ENCODE peak calls at places on chromosomes 7 and 10, in seven cellular contexts. J is body of pancreas, A is cardiac muscle cell, T is A549, W is H9, S is Calu3, X is kidney epithelial cell. Y is an unnamed sample.

GRCh38 chr7:19713676-19714075 is 4.8 kb upstream of the POLR1F start:
- DNase-seq in T (no peak), S (peak), W (no peak), J (peak), A (peak), X (peak), Y (peak)

GRCh38 chr10:122162566-122163181 is 108.4 kb upstream of the BTBD16 start:
- DNase-seq in X (no peak), S (no peak), W (no peak), A (no peak), J (no peak), T (no peak), Y (no peak)

GRCh38 chr7:87223666-87224065 is 4.1 kb upstream of the TMEM243 start:
- DNase-seq in J (no peak), S (no peak), W (no peak), X (no peak), A (no peak), T (no peak), Y (peak)

GRCh38 chr7:73977626-73978618 is 50.1 kb upstream of the ELN start:
- DNase-seq in S (no peak), X (no peak), W (peak), J (no peak), T (no peak), A (no peak), Y (no peak)

GRCh38 chr10:69786791-69787190 is 14.9 kb upstream of the COL13A1 start:
- DNase-seq in A (peak), J (no peak), W (no peak), T (no peak), X (no peak), S (no peak), Y (peak)

GRCh38 chr7:15015545-15016314 is 113.2 kb upstream of the DGKB start:
- DNase-seq in A (peak), T (peak), X (peak), S (peak), W (peak), J (peak), Y (peak)

GRCh38 chr10:48309711-48310226 is 3.3 kb downstream of the MAPK8 start:
- DNase-seq in S (no peak), A (peak), J (no peak), X (peak), W (no peak), T (peak), Y (peak)

GRCh38 chr10:6069101-6069931 is 7.1 kb upstream of the IL2RA start:
- DNase-seq in X (no peak), J (peak), A (no peak), S (no peak), W (no peak), T (no peak), Y (no peak)

GRCh38 chr10:17031656-17032630 is 97.7 kb downstream of the CUBN start:
- DNase-seq in J (no peak), A (no peak), S (no peak), W (no peak), X (no peak), T (no peak), Y (no peak)

GRCh38 chr10:114199239-114199638 is 20.1 kb downstream of the TDRD1 start:
- DNase-seq in T (no peak), S (no peak), A (no peak), X (no peak), W (no peak), J (no peak), Y (no peak)

GRCh38 chr7:83413425-83413824 is 235.5 kb downstream of the SEMA3E start:
- DNase-seq in J (no peak), T (no peak), X (no peak), A (peak), W (no peak), S (no peak), Y (peak)

GRCh38 chr7:43799605-43800004 is 41.1 kb downstream of the BLVRA start:
- DNase-seq in T (no peak), A (no peak), S (no peak), X (no peak), J (no peak), W (no peak), Y (peak)

GRCh38 chr7:8056431-8056830 is 87.8 kb downstream of the GLCCI1 start:
- DNase-seq in A (no peak), W (no peak), J (no peak), X (no peak), S (no peak), T (no peak), Y (no peak)

GRCh38 chr7:104979167-104979841 is 34.7 kb upstream of the KMT2E start:
- DNase-seq in A (peak), S (no peak), J (no peak), X (no peak), W (peak), T (no peak), Y (no peak)

GRCh38 chr10:89362928-89363327 is 14.9 kb upstream of the IFIT1B start:
- DNase-seq in W (no peak), T (no peak), S (no peak), J (no peak), A (no peak), X (no peak), Y (no peak)

GRCh38 chr7:32070406-32071360 is at the start of gene PDE1C:
- DNase-seq in X (no peak), J (peak), W (peak), S (peak), T (peak), A (peak), Y (no peak)

GRCh38 chr7:108299251-108300014 is 156.8 kb downstream of the NRCAM start:
- DNase-seq in J (no peak), W (no peak), A (peak), T (no peak), X (peak), S (peak), Y (peak)

GRCh38 chr7:6889252-6889812 is 63.3 kb upstream of the CCZ1B start:
- DNase-seq in T (no peak), X (no peak), J (no peak), W (no peak), S (no peak), A (no peak), Y (no peak)

GRCh38 chr10:120403109-120403508 is 53.9 kb upstream of the PLPP4 start:
- DNase-seq in X (no peak), A (no peak), T (no peak), J (no peak), W (no peak), S (no peak), Y (no peak)

GRCh38 chr7:106037489-106038176 is 74.5 kb downstream of the SYPL1 start:
- DNase-seq in S (no peak), J (no peak), W (no peak), A (no peak), T (no peak), X (no peak), Y (no peak)

GRCh38 chr7:156472267-156472666 is 168.3 kb upstream of the RNF32 start:
- DNase-seq in W (no peak), T (no peak), X (no peak), A (no peak), J (no peak), S (no peak), Y (no peak)

GRCh38 chr7:45973725-45974532 is 52.9 kb upstream of the IGFBP3 start:
- DNase-seq in A (peak), S (peak), W (no peak), J (no peak), X (no peak), T (no peak), Y (peak)

GRCh38 chr7:152095771-152096170 is 70.3 kb downstream of the GALNT11 start:
- DNase-seq in X (no peak), J (no peak), T (no peak), S (no peak), W (no peak), A (no peak), Y (no peak)

GRCh38 chr7:101598422-101598957 is 30.6 kb downstream of the MYL10 start:
- DNase-seq in A (no peak), W (no peak), J (peak), X (no peak), S (peak), T (no peak), Y (no peak)

GRCh38 chr10:59285848-59286247 is 76.5 kb downstream of the FAM13C start:
- DNase-seq in T (no peak), W (no peak), J (no peak), S (no peak), X (no peak), A (no peak), Y (no peak)

GRCh38 chr10:93079663-93080349 is 6.1 kb downstream of the CYP26A1 start:
- DNase-seq in W (no peak), X (no peak), A (no peak), T (no peak), S (no peak), J (no peak), Y (no peak)

GRCh38 chr10:133207041-133207600 is 22.9 kb upstream of the UTF1 start:
- DNase-seq in J (no peak), X (no peak), W (no peak), T (no peak), A (no peak), S (no peak), Y (no peak)

GRCh38 chr7:25805027-25805687 is 346.8 kb upstream of the NFE2L3 start:
- DNase-seq in T (no peak), J (peak), W (no peak), X (no peak), S (no peak), A (peak), Y (no peak)

GRCh38 chr7:55589905-55590304 is 17.6 kb upstream of the VOPP1 start:
- DNase-seq in J (no peak), W (no peak), X (no peak), A (no peak), T (peak), S (no peak), Y (no peak)

GRCh38 chr7:94375167-94375566 is 19.5 kb upstream of the COL1A2 start:
- DNase-seq in T (no peak), W (peak), J (peak), X (peak), S (no peak), A (peak), Y (no peak)

GRCh38 chr10:50367732-50368131 is 116.4 kb upstream of the ASAH2 start:
- DNase-seq in S (peak), J (no peak), X (no peak), T (peak), W (peak), A (peak), Y (peak)

GRCh38 chr10:79930267-79930666 is 18.6 kb downstream of the SFTPD start:
- DNase-seq in A (no peak), W (no peak), J (no peak), X (no peak), T (no peak), S (no peak), Y (no peak)
- TF ChIP-seq CTCF in A (no peak), W (no peak), J (no peak), X (no peak), T (no peak), S (no peak), Y (no peak)

GRCh38 chr7:22979861-22980260 is 34.1 kb downstream of the HYCC1 start:
- DNase-seq in T (no peak), J (no peak), X (no peak), A (no peak), S (no peak), W (no peak), Y (peak)

GRCh38 chr7:22980422-22980821 is 33.5 kb downstream of the HYCC1 start:
- DNase-seq in S (no peak), X (peak), J (no peak), T (no peak), W (no peak), A (peak), Y (peak)

GRCh38 chr7:22983257-22983855 is 30.6 kb downstream of the HYCC1 start:
- DNase-seq in S (no peak), A (no peak), X (no peak), W (no peak), J (no peak), T (no peak), Y (no peak)

GRCh38 chr7:22979251-22979650 is 34.7 kb downstream of the HYCC1 start:
- DNase-seq in W (no peak), X (no peak), T (no peak), A (no peak), J (no peak), S (no peak), Y (no peak)
- TF ChIP-seq CTCF in W (no peak), X (no peak), T (no peak), A (no peak), J (no peak), S (no peak), Y (no peak)

GRCh38 chr7:36188923-36189322 is 35.9 kb downstream of the EEPD1 start:
- DNase-seq in A (no peak), J (no peak), X (no peak), S (no peak), W (no peak), T (no peak), Y (no peak)

GRCh38 chr7:36190447-36191291 is 37.6 kb downstream of the EEPD1 start:
- DNase-seq in J (no peak), T (no peak), S (no peak), X (no peak), W (no peak), A (no peak), Y (no peak)

GRCh38 chr7:36192877-36193276 is 39.8 kb downstream of the EEPD1 start:
- DNase-seq in A (no peak), T (no peak), J (no peak), S (no peak), X (no peak), W (no peak), Y (no peak)

GRCh38 chr7:36191292-36191920 is 38.4 kb downstream of the EEPD1 start:
- DNase-seq in A (no peak), S (no peak), W (no peak), J (no peak), X (no peak), T (no peak), Y (no peak)

GRCh38 chr7:36192050-36192824 is 39.2 kb downstream of the EEPD1 start:
- DNase-seq in X (no peak), T (no peak), S (no peak), J (no peak), W (no peak), A (peak), Y (no peak)
- TF ChIP-seq CTCF in X (no peak), T (no peak), S (no peak), J (no peak), W (no peak), A (no peak), Y (no peak)

GRCh38 chr10:22335204-22335956 is 9.9 kb upstream of the SPAG6 start:
- DNase-seq in X (no peak), T (peak), S (peak), W (peak), J (peak), A (peak), Y (peak)

GRCh38 chr10:22333667-22334282 is 11.5 kb upstream of the SPAG6 start:
- DNase-seq in X (no peak), T (no peak), J (no peak), S (no peak), A (no peak), W (no peak), Y (no peak)

GRCh38 chr10:22332116-22332692 is 11.3 kb downstream of the BMI1 start:
- DNase-seq in A (no peak), W (no peak), T (no peak), J (no peak), S (no peak), X (no peak), Y (no peak)

GRCh38 chr10:22333167-22333566 is 12.1 kb upstream of the SPAG6 start:
- DNase-seq in T (no peak), A (no peak), W (no peak), J (no peak), S (no peak), X (no peak), Y (no peak)

DNA sequence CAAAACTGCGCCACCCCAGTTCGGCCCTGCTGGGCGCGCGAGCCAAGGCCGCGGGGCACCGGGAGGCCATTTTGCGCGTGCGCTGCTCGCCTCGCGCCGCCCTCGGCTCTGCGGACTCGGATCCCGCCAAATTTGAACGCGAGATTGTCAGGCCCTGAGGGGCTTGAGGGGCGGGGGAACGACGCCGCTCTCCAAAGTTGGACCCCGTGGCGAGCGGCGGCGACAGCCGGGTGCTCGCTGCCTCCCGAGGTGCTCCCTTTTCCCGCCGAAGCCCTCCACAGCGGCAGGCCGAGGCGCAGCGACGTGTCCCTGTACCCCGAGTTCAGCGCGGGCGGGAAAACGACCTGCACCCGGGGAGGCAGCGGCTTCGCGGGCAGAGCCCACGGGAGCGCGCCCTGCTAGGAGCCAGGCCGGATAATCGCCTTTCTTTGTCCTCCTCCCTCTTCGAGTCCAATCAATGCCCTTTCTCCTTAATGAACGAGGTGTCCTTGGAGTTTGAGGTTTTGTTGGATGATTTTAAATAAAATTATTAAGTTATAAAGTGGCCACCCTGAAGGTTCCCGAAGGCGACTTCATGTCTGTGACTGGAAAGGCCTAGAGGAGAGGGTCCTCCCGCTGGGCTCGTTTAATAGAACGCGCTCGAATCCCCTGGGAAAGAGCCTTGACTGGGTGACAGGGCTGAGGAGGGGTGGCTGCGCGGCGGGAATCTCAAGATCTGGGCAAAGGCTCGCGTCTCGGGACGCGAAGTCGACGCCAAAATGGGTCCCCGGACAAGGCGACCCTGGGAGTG is 10.7 kb upstream of the SPAG6 start:
- DNase-seq in J (no peak), A (peak), T (no peak), X (no peak), S (no peak), W (peak), Y (no peak)
- TF ChIP-seq CTCF in J (no peak), A (no peak), T (no peak), X (no peak), S (no peak), W (no peak), Y (no peak)

DNA sequence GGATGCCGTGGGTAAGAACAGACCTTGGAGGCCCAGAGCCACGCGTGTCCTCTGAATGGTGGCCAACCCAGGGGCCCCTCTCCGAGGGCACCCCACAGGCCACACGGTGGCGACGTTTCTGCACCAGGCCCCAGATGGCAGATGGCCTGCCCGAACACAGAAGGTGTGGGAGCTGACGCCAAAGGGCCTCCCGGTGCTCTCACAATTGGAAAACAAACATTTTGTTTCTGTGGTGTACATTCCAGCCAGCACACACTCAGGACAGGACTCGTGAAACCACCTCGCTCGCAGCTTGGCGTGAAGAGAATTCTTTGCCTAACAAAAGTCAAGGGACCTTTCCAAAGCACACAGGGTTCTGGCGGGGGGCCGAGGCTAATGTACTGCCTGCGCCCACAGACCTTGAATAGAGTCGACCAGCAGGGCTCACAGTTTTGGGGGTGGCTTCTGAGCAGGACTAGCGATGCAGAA is 112.1 kb downstream of the FAM53B start:
- DNase-seq in J (peak), S (no peak), W (peak), T (no peak), A (peak), X (no peak), Y (no peak)
- TF ChIP-seq CTCF in J (no peak), S (no peak), W (peak), T (no peak), A (peak), X (peak), Y (no peak)

GRCh38 chr7:140525741-140526140 is 46.4 kb upstream of the MKRN1 start:
- DNase-seq in W (peak), J (no peak), T (no peak), X (no peak), A (peak), S (peak), Y (peak)
- TF ChIP-seq CTCF in W (no peak), J (no peak), T (no peak), X (no peak), A (no peak), S (no peak), Y (no peak)

GRCh38 chr7:145020454-145020853 is 184.6 kb upstream of the TPK1 start:
- DNase-seq in T (no peak), A (no peak), W (no peak), X (no peak), S (no peak), J (no peak), Y (no peak)

DNA sequence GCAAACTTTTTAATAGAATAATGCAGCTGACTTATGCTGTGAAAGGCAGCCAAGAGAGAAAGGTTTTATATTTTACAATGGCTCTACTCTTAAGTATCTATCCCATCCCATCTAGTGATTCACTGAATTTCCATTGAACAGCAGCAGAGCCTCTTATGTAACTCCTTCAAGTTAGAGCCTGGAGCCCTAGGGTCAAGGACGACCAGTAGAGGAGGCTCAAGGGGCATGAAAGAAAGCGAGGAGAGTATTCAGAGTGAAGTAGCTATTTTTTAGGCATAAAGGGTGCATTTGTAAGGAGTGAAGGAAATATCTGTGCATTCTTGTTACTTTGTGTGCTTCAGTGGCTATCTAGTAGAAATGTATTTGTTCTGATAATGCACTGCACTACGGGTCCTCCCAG is 180.2 kb upstream of the TPK1 start:
- DNase-seq in A (no peak), X (no peak), T (no peak), S (no peak), J (no peak), W (peak), Y (peak)
- TF ChIP-seq CTCF in A (no peak), X (no peak), T (no peak), S (no peak), J (no peak), W (peak), Y (peak)

GRCh38 chr7:149509774-149510173 is 12.2 kb upstream of the ZNF746 start:
- DNase-seq in S (no peak), W (no peak), T (no peak), X (no peak), J (no peak), A (no peak), Y (no peak)
- TF ChIP-seq CTCF in S (no peak), W (no peak), T (no peak), X (no peak), J (no peak), A (no peak), Y (no peak)

GRCh38 chr10:101495324-101495925 is 92.6 kb downstream of the POLL start:
- DNase-seq in W (no peak), T (no peak), S (peak), A (peak), J (no peak), X (no peak), Y (peak)
- TF ChIP-seq CTCF in W (peak), T (peak), S (no peak), A (peak), J (no peak), X (peak), Y (peak)

Y was measured in PC-3.